ENCODE peak calls at places on chromosomes 1 and 21, in six cellular contexts. One of them, this sample, is unnamed. For H3K27me3, the result is how much of the 10 kb centered on the place peaks cover.

GRCh38 chr1:197173571-197174482 is 27.4 kb upstream of the ASPM start:
- DNase-seq in GM06990: no peak
- DNase-seq in transverse colon: no peak
- DNase-seq in mammary epithelial cell: no peak
- DNase-seq in body of pancreas: no peak
- DNase-seq in mesendoderm: no peak
- DNase-seq in this sample: no peak

GRCh38 chr1:40782371-40782956 is 1.1 kb upstream of the KCNQ4 start:
- DNase-seq in GM06990: no peak
- DNase-seq in transverse colon: peak
- DNase-seq in mammary epithelial cell: no peak
- DNase-seq in body of pancreas: peak
- DNase-seq in mesendoderm: peak
- DNase-seq in this sample: peak

GRCh38 chr1:212782422-212783154 is 9.0 kb downstream of the NSL1 start:
- DNase-seq in GM06990: no peak
- DNase-seq in transverse colon: no peak
- DNase-seq in mammary epithelial cell: peak
- DNase-seq in body of pancreas: no peak
- DNase-seq in mesendoderm: peak
- DNase-seq in this sample: no peak

GRCh38 chr1:94326329-94326728 is 88.9 kb upstream of the ARHGAP29 start:
- DNase-seq in GM06990: no peak
- DNase-seq in transverse colon: no peak
- DNase-seq in mammary epithelial cell: no peak
- DNase-seq in body of pancreas: no peak
- DNase-seq in mesendoderm: peak
- DNase-seq in this sample: no peak

GRCh38 chr1:108034396-108034795 is 69.4 kb upstream of the VAV3 start:
- DNase-seq in GM06990: no peak
- DNase-seq in transverse colon: no peak
- DNase-seq in mammary epithelial cell: no peak
- DNase-seq in body of pancreas: no peak
- DNase-seq in mesendoderm: no peak
- DNase-seq in this sample: no peak

GRCh38 chr21:30206551-30207251 is 9.2 kb downstream of the CLDN8 start:
- DNase-seq in GM06990: no peak
- DNase-seq in transverse colon: no peak
- DNase-seq in mammary epithelial cell: peak
- DNase-seq in body of pancreas: no peak
- DNase-seq in mesendoderm: peak
- DNase-seq in this sample: no peak

GRCh38 chr1:23556661-23557470 is 2.4 kb downstream of the ID3 start:
- DNase-seq in GM06990: peak
- DNase-seq in transverse colon: peak
- DNase-seq in mammary epithelial cell: peak
- DNase-seq in body of pancreas: peak
- DNase-seq in mesendoderm: peak
- DNase-seq in this sample: no peak

GRCh38 chr1:245322673-245323072 is 167.9 kb downstream of the KIF26B start:
- DNase-seq in GM06990: no peak
- DNase-seq in transverse colon: no peak
- DNase-seq in mammary epithelial cell: peak
- DNase-seq in body of pancreas: no peak
- DNase-seq in mesendoderm: no peak
- DNase-seq in this sample: no peak

GRCh38 chr1:110876748-110877341 is 3.9 kb downstream of the CD53 start:
- DNase-seq in GM06990: no peak
- DNase-seq in transverse colon: no peak
- DNase-seq in mammary epithelial cell: no peak
- DNase-seq in body of pancreas: no peak
- DNase-seq in mesendoderm: no peak
- DNase-seq in this sample: no peak

GRCh38 chr1:239920214-239920613 is 171.5 kb upstream of the FMN2 start:
- DNase-seq in GM06990: no peak
- DNase-seq in transverse colon: no peak
- DNase-seq in mammary epithelial cell: no peak
- DNase-seq in body of pancreas: no peak
- DNase-seq in mesendoderm: no peak
- DNase-seq in this sample: no peak

GRCh38 chr1:175129182-175129581 is 61.5 kb downstream of the TNN start:
- DNase-seq in GM06990: no peak
- DNase-seq in transverse colon: no peak
- DNase-seq in mammary epithelial cell: peak
- DNase-seq in body of pancreas: no peak
- DNase-seq in mesendoderm: peak
- DNase-seq in this sample: no peak

GRCh38 chr1:192632641-192633532 is 3.1 kb upstream of the RGS13 start:
- DNase-seq in GM06990: no peak
- DNase-seq in transverse colon: no peak
- DNase-seq in mammary epithelial cell: no peak
- DNase-seq in body of pancreas: no peak
- DNase-seq in mesendoderm: peak
- DNase-seq in this sample: no peak

GRCh38 chr1:44273560-44274292 is 60.5 kb downstream of the DMAP1 start:
- DNase-seq in GM06990: no peak
- DNase-seq in transverse colon: no peak
- DNase-seq in mammary epithelial cell: no peak
- DNase-seq in body of pancreas: no peak
- DNase-seq in mesendoderm: no peak
- DNase-seq in this sample: no peak

GRCh38 chr1:54127594-54127993 is 25.2 kb downstream of the CDCP2 start:
- DNase-seq in GM06990: no peak
- DNase-seq in transverse colon: no peak
- DNase-seq in mammary epithelial cell: no peak
- DNase-seq in body of pancreas: no peak
- DNase-seq in mesendoderm: no peak
- DNase-seq in this sample: no peak

GRCh38 chr1:10122926-10123325 is 87.4 kb upstream of the KIF1B start:
- DNase-seq in GM06990: no peak
- DNase-seq in transverse colon: peak
- DNase-seq in mammary epithelial cell: peak
- DNase-seq in body of pancreas: no peak
- DNase-seq in mesendoderm: no peak
- DNase-seq in this sample: no peak

GRCh38 chr21:29436143-29436542 is 137.4 kb downstream of the BACH1 start:
- DNase-seq in GM06990: no peak
- DNase-seq in transverse colon: no peak
- DNase-seq in mammary epithelial cell: no peak
- DNase-seq in body of pancreas: no peak
- DNase-seq in mesendoderm: no peak
- DNase-seq in this sample: no peak

GRCh38 chr1:187956975-187957374 is 1128.2 kb downstream of the PLA2G4A start:
- DNase-seq in GM06990: no peak
- DNase-seq in transverse colon: no peak
- DNase-seq in mammary epithelial cell: no peak
- DNase-seq in body of pancreas: no peak
- DNase-seq in mesendoderm: no peak
- DNase-seq in this sample: no peak

GRCh38 chr1:41314781-41315481 is 46.3 kb upstream of the FOXO6 start:
- DNase-seq in GM06990: no peak
- DNase-seq in transverse colon: no peak
- DNase-seq in mammary epithelial cell: no peak
- DNase-seq in body of pancreas: no peak
- DNase-seq in mesendoderm: no peak
- DNase-seq in this sample: no peak

GRCh38 chr1:233230011-233230410 is 65.5 kb downstream of the PCNX2 start:
- DNase-seq in GM06990: no peak
- DNase-seq in transverse colon: no peak
- DNase-seq in mammary epithelial cell: no peak
- DNase-seq in body of pancreas: no peak
- DNase-seq in mesendoderm: no peak
- DNase-seq in this sample: no peak

GRCh38 chr1:117271959-117272358 is 61.2 kb upstream of the VTCN1 start:
- DNase-seq in GM06990: no peak
- DNase-seq in transverse colon: no peak
- DNase-seq in mammary epithelial cell: no peak
- DNase-seq in body of pancreas: no peak
- DNase-seq in mesendoderm: peak
- DNase-seq in this sample: no peak

GRCh38 chr1:212606734-212607205 is 1.8 kb upstream of the ATF3 start:
- DNase-seq in GM06990: no peak
- DNase-seq in transverse colon: peak
- DNase-seq in mammary epithelial cell: peak
- DNase-seq in body of pancreas: peak
- DNase-seq in mesendoderm: no peak
- DNase-seq in this sample: peak

GRCh38 chr1:231192620-231193163 is 30.8 kb downstream of the TRIM67 start:
- DNase-seq in GM06990: no peak
- DNase-seq in transverse colon: peak
- DNase-seq in mammary epithelial cell: no peak
- DNase-seq in body of pancreas: peak
- DNase-seq in mesendoderm: no peak
- DNase-seq in this sample: no peak

GRCh38 chr1:231194843-231195516 is 33.1 kb downstream of the TRIM67 start:
- DNase-seq in GM06990: no peak
- DNase-seq in transverse colon: no peak
- DNase-seq in mammary epithelial cell: no peak
- DNase-seq in body of pancreas: no peak
- DNase-seq in mesendoderm: peak
- DNase-seq in this sample: no peak

GRCh38 chr1:231193710-231194340 is 32.0 kb downstream of the TRIM67 start:
- DNase-seq in GM06990: no peak
- DNase-seq in transverse colon: no peak
- DNase-seq in mammary epithelial cell: no peak
- DNase-seq in body of pancreas: no peak
- DNase-seq in mesendoderm: no peak
- DNase-seq in this sample: no peak

GRCh38 chr1:231196307-231196706 is 34.4 kb downstream of the TRIM67 start:
- DNase-seq in GM06990: no peak
- DNase-seq in transverse colon: no peak
- DNase-seq in mammary epithelial cell: no peak
- DNase-seq in body of pancreas: no peak
- DNase-seq in mesendoderm: no peak
- DNase-seq in this sample: no peak

DNA sequence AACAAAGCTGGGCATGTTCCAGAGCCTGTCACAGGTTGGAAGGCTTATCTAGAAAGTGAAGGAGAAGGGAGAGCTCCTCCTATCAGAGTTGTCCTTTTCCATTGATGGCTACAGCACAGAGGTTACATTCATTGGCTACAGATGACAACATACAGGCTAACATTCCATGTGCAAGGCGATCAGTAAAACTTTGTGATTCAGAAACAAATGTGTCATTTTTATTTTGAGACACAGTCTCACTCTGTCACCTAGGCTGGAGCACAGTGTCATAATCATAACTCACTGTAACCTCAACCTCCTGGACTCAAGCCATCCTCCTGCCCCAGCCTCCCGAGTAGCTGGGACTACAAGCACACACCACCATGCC is 32.6 kb downstream of the TRIM67 start:
- DNase-seq in GM06990: no peak
- DNase-seq in transverse colon: no peak
- DNase-seq in mammary epithelial cell: no peak
- DNase-seq in body of pancreas: no peak
- DNase-seq in mesendoderm: no peak
- DNase-seq in this sample: no peak
- H3K27me3 ChIP-seq in GM06990: under half
- H3K27me3 ChIP-seq in transverse colon: under half
- H3K27me3 ChIP-seq in mammary epithelial cell: under half
- H3K27me3 ChIP-seq in body of pancreas: under half
- H3K27me3 ChIP-seq in mesendoderm: under half
- H3K27me3 ChIP-seq in this sample: under half

DNA sequence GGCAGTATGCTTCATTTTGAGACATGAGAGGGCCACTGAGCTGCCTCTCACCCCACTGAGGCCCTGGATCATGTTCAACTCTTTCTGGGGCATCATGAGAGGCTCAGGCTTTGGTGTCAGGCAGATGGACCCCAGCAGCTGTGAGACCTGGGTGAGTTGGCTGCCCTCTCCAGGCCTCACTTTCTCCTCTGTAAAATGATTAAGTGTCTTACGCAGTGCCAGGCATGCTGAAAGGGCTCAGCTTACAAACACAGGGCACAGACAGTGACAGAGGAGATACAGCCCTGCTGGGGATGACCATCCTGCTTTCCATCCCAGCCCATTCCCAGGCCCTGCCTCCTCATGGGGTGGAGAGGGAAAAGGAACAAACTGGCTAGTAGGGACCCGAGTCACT is 387.4 kb downstream of the MATN1 start:
- DNase-seq in GM06990: no peak
- DNase-seq in transverse colon: no peak
- DNase-seq in mammary epithelial cell: no peak
- DNase-seq in body of pancreas: no peak
- DNase-seq in mesendoderm: no peak
- DNase-seq in this sample: peak
- H3K27me3 ChIP-seq in GM06990: under half
- H3K27me3 ChIP-seq in transverse colon: under half
- H3K27me3 ChIP-seq in mammary epithelial cell: under half
- H3K27me3 ChIP-seq in body of pancreas: under half
- H3K27me3 ChIP-seq in mesendoderm: under half
- H3K27me3 ChIP-seq in this sample: under half

GRCh38 chr21:45123440-45123839 is 49.1 kb downstream of the ADARB1 start:
- DNase-seq in GM06990: no peak
- DNase-seq in transverse colon: no peak
- DNase-seq in mammary epithelial cell: no peak
- DNase-seq in body of pancreas: no peak
- DNase-seq in mesendoderm: no peak
- DNase-seq in this sample: no peak

GRCh38 chr21:45120975-45121374 is 46.6 kb downstream of the ADARB1 start:
- DNase-seq in GM06990: no peak
- DNase-seq in transverse colon: no peak
- DNase-seq in mammary epithelial cell: no peak
- DNase-seq in body of pancreas: no peak
- DNase-seq in mesendoderm: no peak
- DNase-seq in this sample: no peak

GRCh38 chr21:45124596-45124995 is 50.2 kb downstream of the ADARB1 start:
- DNase-seq in GM06990: no peak
- DNase-seq in transverse colon: no peak
- DNase-seq in mammary epithelial cell: no peak
- DNase-seq in body of pancreas: no peak
- DNase-seq in mesendoderm: no peak
- DNase-seq in this sample: no peak

GRCh38 chr21:45125347-45125746 is 51.0 kb downstream of the ADARB1 start:
- DNase-seq in GM06990: no peak
- DNase-seq in transverse colon: no peak
- DNase-seq in mammary epithelial cell: no peak
- DNase-seq in body of pancreas: no peak
- DNase-seq in mesendoderm: no peak
- DNase-seq in this sample: no peak

GRCh38 chr21:45122432-45123132 is 48.2 kb downstream of the ADARB1 start:
- DNase-seq in GM06990: no peak
- DNase-seq in transverse colon: no peak
- DNase-seq in mammary epithelial cell: no peak
- DNase-seq in body of pancreas: no peak
- DNase-seq in mesendoderm: no peak
- DNase-seq in this sample: no peak
- H3K27me3 ChIP-seq in GM06990: under half
- H3K27me3 ChIP-seq in transverse colon: under half
- H3K27me3 ChIP-seq in mammary epithelial cell: under half
- H3K27me3 ChIP-seq in body of pancreas: under half
- H3K27me3 ChIP-seq in mesendoderm: under half
- H3K27me3 ChIP-seq in this sample: under half

DNA sequence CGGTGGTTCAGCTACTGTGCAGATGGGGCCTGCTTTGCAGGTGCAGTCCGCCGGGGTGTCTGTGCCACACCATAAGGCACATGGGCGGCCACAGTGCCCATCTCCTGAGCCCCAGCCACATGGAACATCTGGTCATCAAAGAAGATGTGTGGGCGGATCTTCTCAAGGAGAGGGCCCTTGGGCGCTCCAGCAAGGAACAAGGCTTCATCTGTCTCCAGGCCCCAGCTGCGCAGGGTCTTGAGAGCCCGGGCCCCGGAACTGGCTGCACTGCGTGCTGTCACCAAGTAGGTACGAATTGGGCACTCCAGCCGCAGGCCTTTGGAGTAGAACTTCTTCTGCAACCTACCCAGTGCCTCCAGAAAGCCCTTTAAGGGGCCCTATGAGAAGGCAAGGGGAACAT is 12.8 kb downstream of the NT5C1A start:
- DNase-seq in GM06990: no peak
- DNase-seq in transverse colon: no peak
- DNase-seq in mammary epithelial cell: no peak
- DNase-seq in body of pancreas: no peak
- DNase-seq in mesendoderm: no peak
- DNase-seq in this sample: no peak
- H3K27me3 ChIP-seq in GM06990: under half
- H3K27me3 ChIP-seq in transverse colon: under half
- H3K27me3 ChIP-seq in mammary epithelial cell: under half
- H3K27me3 ChIP-seq in body of pancreas: under half
- H3K27me3 ChIP-seq in mesendoderm: under half
- H3K27me3 ChIP-seq in this sample: under half

This sample was measured in psoas muscle.